ENCODE peak calls at places on chromosomes 4 and X, in six cellular contexts. A is stimulated activated CD8-positive, alpha-beta memory T cell treated with anti-CD3 and anti-CD28 coated beads, Interleukin-7, amount 100 ng/mL, for 24 hours; S is Calu3; W is dermis microvascular lymphatic vessel endothelial cell; C is left ventricle myocardium superior; D is AG08396. L is an unnamed sample.

GRCh38 chr4:56468097-56468422 is 643 bp downstream of the SRP72 start:
- DNase-seq in D (no peak), C (no peak), A (no peak), W (peak), S (no peak), L (peak)

GRCh38 chr4:1033840-1034551 is 22.6 kb downstream of the FGFRL1 start:
- DNase-seq in D (peak), C (peak), S (no peak), W (no peak), A (no peak), L (no peak)

GRCh38 chr4:134463771-134464170 is 262.2 kb upstream of the PABPC4L start:
- DNase-seq in A (no peak), C (no peak), S (no peak), D (no peak), W (no peak), L (no peak)

GRCh38 chr4:3399277-3400194 is 42.2 kb upstream of the HGFAC start:
- DNase-seq in A (no peak), D (no peak), S (no peak), C (no peak), W (peak), L (no peak)

GRCh38 chr4:84965558-84966381 is 720 bp downstream of the WDFY3 start:
- DNase-seq in D (peak), A (no peak), C (peak), W (peak), S (peak), L (peak)

GRCh38 chrX:13048265-13048664 is 3.8 kb upstream of the FAM9C start:
- DNase-seq in D (peak), C (no peak), S (no peak), W (peak), A (no peak), L (no peak)

GRCh38 chr4:169665039-169665732 is 44.8 kb downstream of the CLCN3 start:
- DNase-seq in A (no peak), D (no peak), W (peak), S (no peak), C (no peak), L (no peak)

GRCh38 chrX:113009837-113010236 is 169.2 kb upstream of the AMOT start:
- DNase-seq in C (no peak), A (no peak), S (no peak), D (no peak), W (no peak), L (no peak)

GRCh38 chr4:160372390-160372789 is 1269.5 kb downstream of the RAPGEF2 start:
- DNase-seq in A (no peak), W (peak), S (no peak), D (no peak), C (no peak), L (no peak)

GRCh38 chr4:126799971-126800722 is 832.6 kb upstream of the INTU start:
- DNase-seq in C (no peak), S (no peak), W (peak), A (no peak), D (no peak), L (no peak)

GRCh38 chrX:46262299-46262698 is 282.9 kb downstream of the ZNF674 start:
- DNase-seq in W (no peak), D (no peak), C (no peak), S (no peak), A (no peak), L (peak)

GRCh38 chrX:133544105-133544504 is 128.8 kb upstream of the GPC4 start:
- DNase-seq in A (no peak), S (peak), D (no peak), C (no peak), W (no peak), L (peak)

GRCh38 chrX:25427873-25428555 is 412.2 kb upstream of the ARX start:
- DNase-seq in W (no peak), A (no peak), C (no peak), S (peak), D (no peak), L (no peak)

GRCh38 chr4:36088542-36088941 is 155.8 kb downstream of the ARAP2 start:
- DNase-seq in D (no peak), C (no peak), W (no peak), S (no peak), A (no peak), L (no peak)

GRCh38 chr4:26484032-26484515 is 6.2 kb downstream of the CCKAR start:
- DNase-seq in D (no peak), C (no peak), A (no peak), W (no peak), S (no peak), L (no peak)

GRCh38 chrX:37755073-37755472 is 24.8 kb upstream of the CYBB start:
- DNase-seq in W (no peak), A (no peak), S (no peak), C (no peak), D (no peak), L (no peak)

GRCh38 chr4:22962186-22962786 is 269.5 kb downstream of the GBA3 start:
- DNase-seq in W (no peak), D (no peak), S (peak), A (no peak), C (no peak), L (no peak)

L was measured in LoVo.